ENCODE peak calls at places on chromosomes 12 and 14, in nine cellular contexts. L is cardiac fibroblast, R is heart left ventricle, P is lower leg skin, V is endothelial cell, H is epithelial cell of esophagus, F is left lung, Z is tibial nerve, X is astrocyte. W is an unnamed sample.

GRCh38 chr14:23725528-23725927 is 89.4 kb downstream of the DHRS2 start:
- DNase-seq in V (no peak), Z (no peak), X (no peak), H (no peak), P (no peak), F (no peak), L (no peak), R (no peak), W (no peak)

GRCh38 chr14:21026988-21027315 is 2.1 kb upstream of the NDRG2 start:
- DNase-seq in P (peak), H (no peak), X (no peak), F (no peak), R (no peak), Z (no peak), V (no peak), L (peak), W (no peak)

GRCh38 chr14:76810953-76811400 is 1.7 kb downstream of the ANGEL1 start:
- DNase-seq in F (no peak), V (peak), X (peak), R (peak), Z (peak), L (peak), H (peak), P (no peak), W (peak)

GRCh38 chr14:57390806-57391562 is 598 bp downstream of the NAA30 start:
- DNase-seq in V (peak), L (peak), P (peak), X (peak), Z (no peak), H (peak), R (peak), F (peak), W (peak)

GRCh38 chr12:118060301-118061010 is 523 bp downstream of the WSB2 start:
- DNase-seq in H (peak), Z (peak), P (peak), R (peak), X (no peak), F (peak), V (peak), L (peak), W (no peak)

GRCh38 chr12:62799766-62800406 is 135.1 kb downstream of the PPM1H start:
- DNase-seq in X (no peak), Z (no peak), H (peak), F (no peak), L (no peak), P (no peak), V (no peak), R (no peak), W (peak)

GRCh38 chr12:27280412-27280811 is 36.3 kb downstream of the STK38L start:
- DNase-seq in R (no peak), Z (no peak), P (no peak), X (no peak), H (no peak), L (no peak), F (no peak), V (no peak), W (no peak)

GRCh38 chr12:4027412-4027811 is 154.2 kb upstream of the PARP11 start:
- DNase-seq in R (no peak), Z (no peak), L (no peak), P (no peak), X (no peak), F (no peak), V (no peak), H (no peak), W (no peak)

GRCh38 chr12:1533602-1534304 is 60.6 kb downstream of the FBXL14 start:
- DNase-seq in R (no peak), X (peak), F (no peak), L (no peak), P (peak), Z (no peak), H (no peak), V (no peak), W (peak)

GRCh38 chr14:21921453-21921852 is 247.8 kb upstream of the OR4E1 start:
- DNase-seq in F (no peak), V (no peak), H (peak), L (no peak), R (no peak), X (no peak), Z (no peak), P (no peak), W (no peak)

GRCh38 chr12:16854465-16854864 is 248.5 kb upstream of the LMO3 start:
- DNase-seq in P (no peak), R (no peak), F (no peak), X (no peak), L (no peak), V (no peak), Z (no peak), H (no peak), W (no peak)

GRCh38 chr12:16857456-16857923 is 251.5 kb upstream of the LMO3 start:
- DNase-seq in R (no peak), P (no peak), F (no peak), Z (no peak), X (no peak), H (no peak), L (no peak), V (no peak), W (peak)
- TF ChIP-seq CTCF in R (no peak), P (no peak), F (no peak), Z (no peak), X (no peak), H (no peak), L (no peak), V (no peak), W (no peak)

GRCh38 chr14:39581474-39581873 is 149.2 kb upstream of the FBXO33 start:
- DNase-seq in H (no peak), X (no peak), Z (no peak), V (no peak), R (no peak), P (no peak), F (no peak), L (no peak), W (no peak)
- TF ChIP-seq CTCF in H (no peak), X (no peak), Z (no peak), V (no peak), R (no peak), P (no peak), F (no peak), L (no peak), W (peak)

GRCh38 chr12:7066596-7066995 is 6.1 kb downstream of the C1S start:
- DNase-seq in X (no peak), P (peak), R (no peak), F (no peak), H (peak), Z (no peak), L (no peak), V (no peak), W (no peak)

GRCh38 chr12:7061596-7061995 is 1.1 kb downstream of the C1S start:
- DNase-seq in F (no peak), R (no peak), P (peak), L (no peak), X (no peak), H (no peak), V (no peak), Z (no peak), W (no peak)

GRCh38 chr12:7067096-7067495 is 6.6 kb downstream of the C1S start:
- DNase-seq in P (peak), L (no peak), R (no peak), X (no peak), Z (no peak), F (no peak), H (no peak), V (no peak), W (no peak)

GRCh38 chr12:7065073-7065623 is 4.6 kb downstream of the C1S start:
- DNase-seq in V (no peak), L (no peak), H (no peak), R (no peak), X (no peak), P (peak), F (no peak), Z (no peak), W (no peak)

GRCh38 chr12:7064516-7064915 is 4.0 kb downstream of the C1S start:
- DNase-seq in Z (no peak), P (no peak), V (no peak), X (no peak), L (no peak), R (no peak), F (no peak), H (no peak), W (no peak)
- TF ChIP-seq CTCF in Z (no peak), P (no peak), V (no peak), X (no peak), L (no peak), R (no peak), F (no peak), H (no peak), W (no peak)

GRCh38 chr14:68268719-68269118 is 449.1 kb downstream of the RAD51B start:
- DNase-seq in P (no peak), Z (no peak), V (no peak), F (no peak), L (peak), H (no peak), X (peak), R (no peak), W (no peak)
- TF ChIP-seq CTCF in P (no peak), Z (no peak), V (no peak), F (no peak), L (no peak), H (no peak), X (no peak), R (no peak), W (no peak)

GRCh38 chr12:90407841-90408240 is 547.1 kb downstream of the CCER1 start:
- DNase-seq in V (no peak), F (no peak), Z (no peak), P (no peak), H (no peak), R (no peak), X (no peak), L (peak), W (no peak)
- TF ChIP-seq CTCF in V (no peak), F (no peak), Z (no peak), P (no peak), H (no peak), R (no peak), X (no peak), L (no peak), W (no peak)